ENCODE peak calls at places on chromosome 10, in five cellular contexts. X is Ammon's horn; J is hepatic stellate cell; A is stimulated activated CD4-positive, alpha-beta T cell treated with anti-CD3 and anti-CD28 coated beads, TNF-alpha, amount 100 ng/mL, for 24 hours; I is psoas muscle. Z is an unnamed sample.

GRCh38 chr10:103475437-103475836 is 3.6 kb downstream of the CALHM3 start:
- DNase-seq in A (no peak), I (peak), X (no peak), J (no peak), Z (no peak)

GRCh38 chr10:73060738-73061635 is 35.7 kb downstream of the P4HA1 start:
- DNase-seq in A (no peak), X (no peak), I (no peak), J (no peak), Z (no peak)

GRCh38 chr10:124007773-124008145 is 85.6 kb downstream of the CHST15 start:
- DNase-seq in X (no peak), J (no peak), I (no peak), A (no peak), Z (no peak)

GRCh38 chr10:62996925-62997324 is 136.2 kb upstream of the NRBF2 start:
- DNase-seq in I (no peak), A (no peak), J (no peak), X (no peak), Z (no peak)

GRCh38 chr10:70846795-70847194 is 31.0 kb downstream of the SGPL1 start:
- DNase-seq in A (no peak), X (no peak), I (no peak), J (no peak), Z (no peak)

GRCh38 chr10:100886099-100886498 is 26.7 kb upstream of the SLF2 start:
- DNase-seq in A (no peak), I (no peak), J (no peak), X (no peak), Z (no peak)

GRCh38 chr10:130359711-130360110 is 223.5 kb downstream of the GLRX3 start:
- DNase-seq in I (no peak), X (no peak), A (no peak), J (no peak), Z (no peak)

GRCh38 chr10:99926925-99927718 is 82.6 kb downstream of the DNMBP start:
- DNase-seq in A (no peak), I (no peak), J (peak), X (peak), Z (no peak)

GRCh38 chr10:58937423-58937822 is 239.0 kb upstream of the PHYHIPL start:
- DNase-seq in A (no peak), I (no peak), J (no peak), X (no peak), Z (no peak)

GRCh38 chr10:91210435-91210834 is 10.0 kb upstream of the PCGF5 start:
- DNase-seq in A (no peak), J (no peak), I (no peak), X (no peak), Z (no peak)

GRCh38 chr10:132836248-132836831 is 50.4 kb upstream of the NKX6-2 start:
- DNase-seq in X (peak), J (no peak), I (peak), A (no peak), Z (no peak)

GRCh38 chr10:17817316-17817715 is 8.2 kb downstream of the MRC1 start:
- DNase-seq in I (no peak), J (no peak), A (no peak), X (no peak), Z (no peak)

GRCh38 chr10:126659750-126660149 is 10.7 kb downstream of the C10orf90 start:
- DNase-seq in X (no peak), J (no peak), I (no peak), A (no peak), Z (no peak)

GRCh38 chr10:130194991-130195645 is 58.9 kb downstream of the GLRX3 start:
- DNase-seq in I (peak), X (no peak), A (no peak), J (no peak), Z (no peak)

GRCh38 chr10:129932182-129932581 is 31.9 kb downstream of the EBF3 start:
- DNase-seq in I (peak), J (no peak), A (no peak), X (no peak), Z (no peak)

GRCh38 chr10:31929260-31929985 is 792 bp upstream of the ARHGAP12 start:
- DNase-seq in X (peak), A (no peak), J (peak), I (peak), Z (peak)

GRCh38 chr10:3248526-3249255 is 76.1 kb upstream of the PITRM1 start:
- DNase-seq in A (no peak), X (no peak), J (peak), I (no peak), Z (no peak)

GRCh38 chr10:21536874-21537273 is 2.8 kb downstream of the MLLT10 start:
- DNase-seq in X (no peak), J (no peak), A (no peak), I (no peak), Z (no peak)

GRCh38 chr10:132412316-132413192 is 15.6 kb downstream of the PWWP2B start:
- DNase-seq in J (no peak), A (no peak), X (no peak), I (peak), Z (no peak)

GRCh38 chr10:45379891-45380540 is 6.0 kb downstream of the ALOX5 start:
- DNase-seq in X (peak), J (no peak), A (no peak), I (no peak), Z (no peak)

GRCh38 chr10:129491123-129491734 is 24.2 kb downstream of the MGMT start:
- DNase-seq in J (no peak), A (no peak), X (no peak), I (no peak), Z (no peak)

GRCh38 chr10:52756295-52756694 is 16.3 kb downstream of the MBL2 start:
- DNase-seq in X (no peak), J (no peak), I (no peak), A (no peak), Z (no peak)

GRCh38 chr10:576130-576465 is 113.4 kb downstream of the DIP2C start:
- DNase-seq in J (no peak), X (no peak), I (no peak), A (no peak), Z (no peak)

GRCh38 chr10:127990846-127991542 is 84.1 kb downstream of the PTPRE start:
- DNase-seq in I (no peak), A (peak), J (no peak), X (no peak), Z (no peak)

GRCh38 chr10:3127921-3128320 is 44.7 kb downstream of the PITRM1 start:
- DNase-seq in A (no peak), I (no peak), J (no peak), X (no peak), Z (no peak)

GRCh38 chr10:93573051-93573909 is 6.8 kb downstream of the FFAR4 start:
- DNase-seq in A (no peak), X (peak), I (no peak), J (no peak), Z (no peak)

GRCh38 chr10:58515296-58515956 is 2.8 kb downstream of the BICC1 start:
- DNase-seq in X (no peak), A (no peak), J (no peak), I (no peak), Z (no peak)

GRCh38 chr10:119755446-119755845 is 29.6 kb downstream of the INPP5F start:
- DNase-seq in J (no peak), X (no peak), I (no peak), A (no peak), Z (no peak)

GRCh38 chr10:23610626-23611307 is 171.9 kb downstream of the OTUD1 start:
- DNase-seq in I (no peak), X (no peak), A (no peak), J (no peak), Z (no peak)

GRCh38 chr10:5559642-5560141 is 34.9 kb downstream of the CALML3 start:
- DNase-seq in X (peak), J (peak), A (no peak), I (no peak), Z (no peak)

GRCh38 chr10:78806805-78807221 is 262.0 kb upstream of the ZMIZ1 start:
- DNase-seq in J (no peak), A (no peak), X (no peak), I (no peak), Z (no peak)

GRCh38 chr10:30058570-30059132 is 735 bp downstream of the JCAD start:
- DNase-seq in J (peak), A (no peak), I (no peak), X (no peak), Z (peak)

GRCh38 chr10:71004676-71005075 is 116.3 kb upstream of the PCBD1 start:
- DNase-seq in I (no peak), J (no peak), X (no peak), A (no peak), Z (no peak)

GRCh38 chr10:26765549-26765948 is 68.0 kb downstream of the PDSS1 start:
- DNase-seq in J (no peak), X (no peak), I (no peak), A (no peak), Z (no peak)

Z was measured in memory B cell.